ENCODE peak calls at places on chromosomes 4 and X, in seven cellular contexts. One of them, this sample, is unnamed.
A peak's percentile ranks its signal among the peaks of the same experiment; 100 is the strongest.

GRCh38 chrX:70476934-70477733 is 32.5 kb downstream of the DLG3 start:
- DNase-seq in IMR-90: peak; percentile 69
- DNase-seq in brain microvascular endothelial cell: peak; percentile 60
- DNase-seq in K562: no peak
- DNase-seq in effector memory CD4-positive, alpha-beta T cell: no peak
- DNase-seq in testis: no peak
- DNase-seq in breast epithelium: peak; percentile 38
- DNase-seq in this sample: no peak

GRCh38 chrX:38183577-38183976 is 37.1 kb downstream of the SRPX start:
- DNase-seq in breast epithelium: no peak
- DNase-seq in K562: no peak
- DNase-seq in effector memory CD4-positive, alpha-beta T cell: no peak
- DNase-seq in testis: no peak
- DNase-seq in brain microvascular endothelial cell: no peak
- DNase-seq in IMR-90: peak; percentile 52
- DNase-seq in this sample: no peak

GRCh38 chr4:26294904-26295303 is 25.9 kb upstream of the RBPJ start:
- DNase-seq in testis: no peak
- DNase-seq in breast epithelium: no peak
- DNase-seq in effector memory CD4-positive, alpha-beta T cell: no peak
- DNase-seq in K562: no peak
- DNase-seq in brain microvascular endothelial cell: no peak
- DNase-seq in IMR-90: no peak
- DNase-seq in this sample: no peak

GRCh38 chr4:26217961-26218676 is 102.7 kb upstream of the RBPJ start:
- DNase-seq in IMR-90: no peak
- DNase-seq in testis: no peak
- DNase-seq in brain microvascular endothelial cell: no peak
- DNase-seq in K562: no peak
- DNase-seq in effector memory CD4-positive, alpha-beta T cell: no peak
- DNase-seq in breast epithelium: no peak
- DNase-seq in this sample: peak; percentile 59

GRCh38 chr4:146278986-146279385 is 64.6 kb downstream of the REELD1 start:
- DNase-seq in breast epithelium: no peak
- DNase-seq in IMR-90: no peak
- DNase-seq in effector memory CD4-positive, alpha-beta T cell: no peak
- DNase-seq in K562: no peak
- DNase-seq in brain microvascular endothelial cell: no peak
- DNase-seq in testis: no peak
- DNase-seq in this sample: no peak

GRCh38 chr4:158169516-158169915 is 3.3 kb downstream of the GASK1B start:
- DNase-seq in K562: no peak
- DNase-seq in effector memory CD4-positive, alpha-beta T cell: no peak
- DNase-seq in breast epithelium: no peak
- DNase-seq in IMR-90: no peak
- DNase-seq in brain microvascular endothelial cell: no peak
- DNase-seq in testis: no peak
- DNase-seq in this sample: no peak

GRCh38 chr4:41106081-41106480 is 108.3 kb downstream of the APBB2 start:
- DNase-seq in IMR-90: no peak
- DNase-seq in testis: no peak
- DNase-seq in K562: no peak
- DNase-seq in breast epithelium: no peak
- DNase-seq in brain microvascular endothelial cell: no peak
- DNase-seq in effector memory CD4-positive, alpha-beta T cell: no peak
- DNase-seq in this sample: no peak

GRCh38 chrX:1034717-1035116 is 177.7 kb downstream of the CRLF2 start:
- DNase-seq in breast epithelium: no peak
- DNase-seq in K562: no peak
- DNase-seq in brain microvascular endothelial cell: no peak
- DNase-seq in IMR-90: no peak
- DNase-seq in testis: no peak
- DNase-seq in effector memory CD4-positive, alpha-beta T cell: no peak
- DNase-seq in this sample: no peak

GRCh38 chr4:106034205-106034604 is 138.9 kb downstream of the NPNT start:
- DNase-seq in IMR-90: no peak
- DNase-seq in brain microvascular endothelial cell: no peak
- DNase-seq in breast epithelium: no peak
- DNase-seq in effector memory CD4-positive, alpha-beta T cell: no peak
- DNase-seq in K562: no peak
- DNase-seq in testis: no peak
- DNase-seq in this sample: no peak

GRCh38 chr4:13700196-13701140 is 72.9 kb upstream of the BOD1L1 start:
- DNase-seq in breast epithelium: no peak
- DNase-seq in testis: no peak
- DNase-seq in brain microvascular endothelial cell: peak; percentile 58
- DNase-seq in IMR-90: peak; percentile 91
- DNase-seq in effector memory CD4-positive, alpha-beta T cell: no peak
- DNase-seq in K562: no peak
- DNase-seq in this sample: no peak

GRCh38 chr4:2085496-2085901 is 26.4 kb downstream of the NAT8L start:
- DNase-seq in breast epithelium: no peak
- DNase-seq in effector memory CD4-positive, alpha-beta T cell: no peak
- DNase-seq in brain microvascular endothelial cell: no peak
- DNase-seq in IMR-90: no peak
- DNase-seq in testis: peak; percentile 12
- DNase-seq in K562: no peak
- DNase-seq in this sample: no peak

GRCh38 chr4:185532795-185533324 is 2.4 kb downstream of the PDLIM3 start:
- DNase-seq in IMR-90: no peak
- DNase-seq in testis: no peak
- DNase-seq in K562: no peak
- DNase-seq in brain microvascular endothelial cell: no peak
- DNase-seq in effector memory CD4-positive, alpha-beta T cell: no peak
- DNase-seq in breast epithelium: no peak
- DNase-seq in this sample: no peak

GRCh38 chrX:116292183-116292582 is 121.6 kb downstream of the AGTR2 start:
- DNase-seq in K562: no peak
- DNase-seq in effector memory CD4-positive, alpha-beta T cell: no peak
- DNase-seq in breast epithelium: no peak
- DNase-seq in brain microvascular endothelial cell: no peak
- DNase-seq in testis: no peak
- DNase-seq in IMR-90: no peak
- DNase-seq in this sample: no peak

GRCh38 chr4:5899881-5900280 is 7.0 kb upstream of the CRMP1 start:
- DNase-seq in K562: no peak
- DNase-seq in testis: no peak
- DNase-seq in brain microvascular endothelial cell: no peak
- DNase-seq in IMR-90: no peak
- DNase-seq in breast epithelium: no peak
- DNase-seq in effector memory CD4-positive, alpha-beta T cell: no peak
- DNase-seq in this sample: no peak

GRCh38 chr4:48379587-48380140 is 38.3 kb downstream of the SLAIN2 start:
- DNase-seq in IMR-90: no peak
- DNase-seq in testis: no peak
- DNase-seq in effector memory CD4-positive, alpha-beta T cell: no peak
- DNase-seq in brain microvascular endothelial cell: no peak
- DNase-seq in breast epithelium: no peak
- DNase-seq in K562: no peak
- DNase-seq in this sample: no peak

GRCh38 chrX:15674514-15674898 is 9.9 kb upstream of the CLTRN start:
- DNase-seq in K562: peak; percentile 89
- DNase-seq in breast epithelium: peak; percentile 97
- DNase-seq in IMR-90: peak; percentile 96
- DNase-seq in testis: peak; percentile 96
- DNase-seq in brain microvascular endothelial cell: peak; percentile 96
- DNase-seq in effector memory CD4-positive, alpha-beta T cell: peak; percentile 79
- DNase-seq in this sample: peak; percentile 96

GRCh38 chr4:137892134-137892533 is 350.0 kb downstream of the SLC7A11 start:
- DNase-seq in effector memory CD4-positive, alpha-beta T cell: no peak
- DNase-seq in testis: no peak
- DNase-seq in brain microvascular endothelial cell: no peak
- DNase-seq in breast epithelium: no peak
- DNase-seq in K562: no peak
- DNase-seq in IMR-90: peak; percentile 78
- DNase-seq in this sample: no peak

GRCh38 chrX:155132110-155132509 is 60.8 kb downstream of the BRCC3 start:
- DNase-seq in effector memory CD4-positive, alpha-beta T cell: no peak
- DNase-seq in breast epithelium: no peak
- DNase-seq in brain microvascular endothelial cell: no peak
- DNase-seq in K562: no peak
- DNase-seq in testis: no peak
- DNase-seq in IMR-90: no peak
- DNase-seq in this sample: no peak

GRCh38 chr4:8148159-8148558 is 10.5 kb downstream of the ABLIM2 start:
- DNase-seq in testis: no peak
- DNase-seq in brain microvascular endothelial cell: no peak
- DNase-seq in breast epithelium: no peak
- DNase-seq in K562: no peak
- DNase-seq in effector memory CD4-positive, alpha-beta T cell: no peak
- DNase-seq in IMR-90: no peak
- DNase-seq in this sample: no peak

GRCh38 chrX:12955882-12956703 is 18.8 kb upstream of the TMSB4X start:
- DNase-seq in brain microvascular endothelial cell: peak; percentile 73
- DNase-seq in K562: peak; percentile 54
- DNase-seq in testis: no peak
- DNase-seq in breast epithelium: no peak
- DNase-seq in effector memory CD4-positive, alpha-beta T cell: peak; percentile 66
- DNase-seq in IMR-90: peak; percentile 84
- DNase-seq in this sample: peak; percentile 79

GRCh38 chrX:48475774-48476577 is at the start of gene FTSJ1:
- DNase-seq in effector memory CD4-positive, alpha-beta T cell: peak; percentile 84
- DNase-seq in K562: peak; percentile 81
- DNase-seq in breast epithelium: peak; percentile 85
- DNase-seq in brain microvascular endothelial cell: peak; percentile 94
- DNase-seq in IMR-90: peak; percentile 93
- DNase-seq in testis: peak; percentile 95
- DNase-seq in this sample: peak; percentile 92

DNA sequence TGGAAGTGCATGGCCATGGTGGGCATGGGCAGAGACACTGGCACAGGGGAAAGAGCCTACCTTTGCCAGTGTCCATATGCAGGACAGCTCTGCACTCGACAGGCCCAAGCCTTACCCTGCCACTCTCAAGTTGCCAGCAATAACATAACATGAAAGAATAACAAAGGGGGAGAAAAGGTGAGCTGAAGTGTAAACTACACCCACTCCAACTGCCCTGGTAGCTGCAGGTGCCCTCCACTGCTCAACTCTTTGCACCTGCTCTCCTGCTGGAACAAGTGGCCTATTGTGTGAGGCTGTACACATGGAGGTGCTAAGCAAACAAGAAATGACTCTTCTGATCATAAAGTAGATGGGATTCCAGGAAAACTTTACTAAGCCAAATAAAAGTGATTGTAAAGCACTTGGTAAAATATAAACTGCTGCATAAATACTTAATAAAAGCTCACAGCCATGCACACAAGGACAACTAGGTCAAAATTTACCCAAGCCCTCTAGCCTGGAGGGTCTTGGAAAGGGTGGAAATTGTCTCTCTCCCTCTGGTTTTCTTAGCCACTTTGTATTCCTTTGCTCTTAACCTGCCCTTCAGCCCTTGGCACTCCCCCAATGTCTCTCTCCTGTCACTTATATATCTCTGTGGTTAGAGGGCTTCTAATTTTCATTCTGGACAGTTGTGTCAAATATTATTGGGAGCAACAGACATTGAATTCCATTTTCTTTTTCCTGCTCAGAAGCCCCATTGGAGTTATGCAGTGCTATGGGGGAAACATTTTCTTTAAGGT is 261.2 kb upstream of the GPC4 start:
- DNase-seq in IMR-90: no peak
- DNase-seq in K562: no peak
- DNase-seq in brain microvascular endothelial cell: no peak
- DNase-seq in breast epithelium: no peak
- DNase-seq in testis: no peak
- DNase-seq in effector memory CD4-positive, alpha-beta T cell: no peak
- DNase-seq in this sample: peak; percentile 41
- H3K27ac ChIP-seq in IMR-90: no peak overlapping the region
- H3K27ac ChIP-seq in K562: no peak overlapping the region
- H3K27ac ChIP-seq in brain microvascular endothelial cell: no peak overlapping the region
- H3K27ac ChIP-seq in breast epithelium: no peak overlapping the region
- H3K27ac ChIP-seq in testis: no peak overlapping the region
- H3K27ac ChIP-seq in effector memory CD4-positive, alpha-beta T cell: no peak overlapping the region
- H3K27ac ChIP-seq in this sample: peak overlapping the region; percentile 60

DNA sequence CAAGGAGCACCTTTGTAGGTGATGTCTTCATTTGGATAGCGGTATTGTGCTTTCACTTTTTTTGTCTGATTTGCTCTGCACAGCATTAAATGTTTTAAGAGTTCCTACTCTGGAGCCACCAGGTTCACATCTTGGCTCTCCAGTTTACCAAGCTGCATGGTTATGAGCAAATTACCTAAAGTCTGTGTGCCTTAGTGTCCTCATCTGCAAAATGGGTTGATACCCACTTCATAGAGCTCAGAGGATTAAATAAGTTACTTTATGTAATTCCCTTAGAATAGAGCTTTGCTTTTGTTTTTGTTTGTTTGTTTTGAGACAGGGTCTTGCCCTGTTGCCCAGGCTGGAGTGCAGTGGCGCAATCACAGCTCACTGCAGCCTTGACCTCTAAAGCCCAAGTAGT is 58.2 kb downstream of the UBE2K start:
- DNase-seq in brain microvascular endothelial cell: no peak
- DNase-seq in breast epithelium: no peak
- DNase-seq in IMR-90: no peak
- DNase-seq in effector memory CD4-positive, alpha-beta T cell: no peak
- DNase-seq in K562: no peak
- DNase-seq in testis: no peak
- DNase-seq in this sample: no peak
- H3K36me3 ChIP-seq in brain microvascular endothelial cell: peaks cover 21% of the 10 kb centered on the region
- H3K36me3 ChIP-seq in breast epithelium: no peaks in the 10 kb centered on the region
- H3K36me3 ChIP-seq in IMR-90: peaks cover 25% of the 10 kb centered on the region
- H3K36me3 ChIP-seq in effector memory CD4-positive, alpha-beta T cell: peaks cover 21% of the 10 kb centered on the region
- H3K36me3 ChIP-seq in K562: peaks cover 76% of the 10 kb centered on the region
- H3K36me3 ChIP-seq in testis: no peaks in the 10 kb centered on the region
- H3K36me3 ChIP-seq in this sample: peaks cover 66% of the 10 kb centered on the region

GRCh38 chr4:82589756-82590155 is 28.0 kb upstream of the TMEM150C start:
- DNase-seq in K562: no peak
- DNase-seq in brain microvascular endothelial cell: no peak
- DNase-seq in breast epithelium: no peak
- DNase-seq in testis: no peak
- DNase-seq in effector memory CD4-positive, alpha-beta T cell: no peak
- DNase-seq in IMR-90: no peak
- DNase-seq in this sample: no peak
- H3K4me3 ChIP-seq in K562: no peak overlapping the region
- H3K4me3 ChIP-seq in brain microvascular endothelial cell: no peak overlapping the region
- H3K4me3 ChIP-seq in breast epithelium: no peak overlapping the region
- H3K4me3 ChIP-seq in testis: no peak overlapping the region
- H3K4me3 ChIP-seq in effector memory CD4-positive, alpha-beta T cell: no peak overlapping the region
- H3K4me3 ChIP-seq in IMR-90: no peak overlapping the region
- H3K4me3 ChIP-seq in this sample: no peak overlapping the region

DNA sequence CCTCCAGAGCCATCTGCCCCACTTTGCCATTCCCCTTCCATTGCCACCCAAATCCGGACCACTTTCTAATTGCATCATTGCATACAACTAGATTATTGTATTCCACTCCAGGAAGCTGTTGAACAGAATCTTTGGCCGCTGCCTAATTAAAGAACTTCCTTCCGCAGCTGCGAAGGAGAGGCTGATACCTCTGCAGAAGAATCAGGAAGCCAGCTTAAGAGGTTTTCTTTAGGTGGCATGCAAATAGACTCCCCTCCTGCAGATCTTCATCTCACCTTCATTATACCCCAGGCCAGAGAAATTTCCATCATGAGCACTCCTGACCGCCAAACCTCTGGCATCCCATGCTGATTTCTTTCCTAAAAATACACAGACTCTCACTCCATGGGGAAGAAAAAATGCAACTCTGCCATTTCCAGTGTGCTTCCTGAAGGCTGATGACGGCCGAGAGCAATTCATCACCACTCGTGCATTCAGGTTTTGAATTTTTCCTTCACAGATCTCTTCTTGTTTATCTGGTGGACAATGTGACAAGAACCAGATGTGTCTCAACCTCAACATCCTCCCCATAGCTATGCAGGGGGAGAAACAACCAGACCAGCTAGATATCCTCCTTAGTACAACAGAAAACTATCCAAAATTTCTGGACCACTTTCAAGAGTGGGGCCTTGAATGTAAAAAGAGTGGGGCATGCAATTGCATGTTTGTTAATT is 31.2 kb downstream of the LGI2 start:
- DNase-seq in effector memory CD4-positive, alpha-beta T cell: no peak
- DNase-seq in IMR-90: no peak
- DNase-seq in breast epithelium: no peak
- DNase-seq in testis: no peak
- DNase-seq in K562: no peak
- DNase-seq in brain microvascular endothelial cell: no peak
- DNase-seq in this sample: no peak
- H3K27ac ChIP-seq in effector memory CD4-positive, alpha-beta T cell: no peak overlapping the region
- H3K27ac ChIP-seq in IMR-90: no peak overlapping the region
- H3K27ac ChIP-seq in breast epithelium: no peak overlapping the region
- H3K27ac ChIP-seq in testis: no peak overlapping the region
- H3K27ac ChIP-seq in K562: no peak overlapping the region
- H3K27ac ChIP-seq in brain microvascular endothelial cell: no peak overlapping the region
- H3K27ac ChIP-seq in this sample: no peak overlapping the region